ENCODE peak calls at places on chromosomes 5 and 9, in eight cellular contexts. I, R, Z, K, Q, S, A and M are unnamed samples.

GRCh38 chr5:131379723-131380122 is 115.9 kb downstream of the CDC42SE2 start:
- DNase-seq in I (no peak), R (no peak), Z (no peak), K (peak), Q (no peak), S (no peak), A (no peak), M (peak)

GRCh38 chr5:79982136-79982535 is 8.9 kb downstream of the MTX3 start:
- DNase-seq in I (no peak), R (no peak), Z (no peak), K (no peak), Q (no peak), S (no peak), A (no peak), M (no peak)

GRCh38 chr5:41510176-41510831 is at the start of gene PLCXD3:
- DNase-seq in I (peak), R (no peak), Z (no peak), K (no peak), Q (peak), S (peak), A (no peak), M (no peak)

GRCh38 chr9:124003636-124004349 is 7.8 kb upstream of the LHX2 start:
- DNase-seq in I (no peak), R (no peak), Z (no peak), K (no peak), Q (no peak), S (no peak), A (no peak), M (no peak)

GRCh38 chr5:79962580-79963222 is 28.4 kb downstream of the MTX3 start:
- DNase-seq in I (no peak), R (no peak), Z (no peak), K (peak), Q (no peak), S (no peak), A (no peak), M (no peak)

GRCh38 chr5:115857621-115858349 is 16.1 kb downstream of the AP3S1 start:
- DNase-seq in I (no peak), R (peak), Z (no peak), K (peak), Q (no peak), S (no peak), A (no peak), M (no peak)

GRCh38 chr5:90866333-90866732 is 307.7 kb downstream of the ADGRV1 start:
- DNase-seq in I (no peak), R (no peak), Z (no peak), K (peak), Q (no peak), S (no peak), A (no peak), M (no peak)

GRCh38 chr9:136379003-136379287 is 5.5 kb upstream of the CARD9 start:
- DNase-seq in I (no peak), R (no peak), Z (no peak), K (no peak), Q (no peak), S (no peak), A (no peak), M (no peak)

GRCh38 chr5:157463081-157463480 is 3.1 kb downstream of the NIPAL4 start:
- DNase-seq in I (no peak), R (no peak), Z (no peak), K (no peak), Q (no peak), S (no peak), A (no peak), M (no peak)

GRCh38 chr9:112252194-112252593 is 77.1 kb upstream of the SUSD1 start:
- DNase-seq in I (no peak), R (no peak), Z (no peak), K (no peak), Q (no peak), S (no peak), A (no peak), M (no peak)

GRCh38 chr9:75084081-75084672 is 3.8 kb downstream of the NMRK1 start:
- DNase-seq in I (no peak), R (no peak), Z (no peak), K (no peak), Q (no peak), S (no peak), A (no peak), M (no peak)

GRCh38 chr9:129490583-129491485 is 130.1 kb downstream of the C9orf50 start:
- DNase-seq in I (no peak), R (no peak), Z (no peak), K (no peak), Q (no peak), S (no peak), A (no peak), M (no peak)

GRCh38 chr5:88840497-88840896 is 42.5 kb downstream of the MEF2C start:
- DNase-seq in I (no peak), R (no peak), Z (no peak), K (no peak), Q (no peak), S (no peak), A (no peak), M (no peak)

GRCh38 chr9:134943836-134944235 is 26.1 kb upstream of the FCN1 start:
- DNase-seq in I (no peak), R (no peak), Z (no peak), K (no peak), Q (no peak), S (peak), A (no peak), M (no peak)

GRCh38 chr5:148002471-148002870 is 61.3 kb upstream of the SPINK5 start:
- DNase-seq in I (no peak), R (peak), Z (no peak), K (no peak), Q (no peak), S (no peak), A (no peak), M (no peak)

GRCh38 chr9:108041551-108041950 is 552.0 kb upstream of the KLF4 start:
- DNase-seq in I (no peak), R (peak), Z (peak), K (peak), Q (no peak), S (no peak), A (no peak), M (no peak)

GRCh38 chr5:73295447-73295846 is 122.5 kb downstream of the TMEM174 start:
- DNase-seq in I (no peak), R (no peak), Z (no peak), K (no peak), Q (no peak), S (no peak), A (no peak), M (no peak)

GRCh38 chr5:133386662-133387061 is 225.7 kb downstream of the FSTL4 start:
- DNase-seq in I (no peak), R (no peak), Z (no peak), K (no peak), Q (no peak), S (no peak), A (no peak), M (no peak)

GRCh38 chr5:100690036-100690560 is 154.9 kb downstream of the FAM174A start:
- DNase-seq in I (no peak), R (no peak), Z (no peak), K (peak), Q (no peak), S (no peak), A (no peak), M (no peak)

GRCh38 chr5:136424835-136425694 is 59.7 kb upstream of the TRPC7 start:
- DNase-seq in I (peak), R (peak), Z (no peak), K (peak), Q (peak), S (peak), A (peak), M (no peak)

GRCh38 chr5:113204525-113205161 is 228.0 kb downstream of the DCP2 start:
- DNase-seq in I (no peak), R (peak), Z (peak), K (peak), Q (no peak), S (peak), A (peak), M (no peak)

GRCh38 chr5:35247645-35248034 is 17.4 kb upstream of the PRLR start:
- DNase-seq in I (peak), R (peak), Z (no peak), K (no peak), Q (no peak), S (no peak), A (no peak), M (no peak)

GRCh38 chr5:72537166-72537565 is 30.0 kb upstream of the ZNF366 start:
- DNase-seq in I (no peak), R (no peak), Z (no peak), K (no peak), Q (no peak), S (no peak), A (no peak), M (no peak)

GRCh38 chr5:133825631-133826289 is 142.7 kb downstream of the C5orf15 start:
- DNase-seq in I (no peak), R (no peak), Z (no peak), K (no peak), Q (no peak), S (peak), A (no peak), M (no peak)

GRCh38 chr9:121269888-121270254 is 1.9 kb downstream of the GSN start:
- DNase-seq in I (no peak), R (peak), Z (no peak), K (no peak), Q (no peak), S (no peak), A (no peak), M (no peak)

GRCh38 chr9:121269030-121269887 is 1.3 kb downstream of the GSN start:
- DNase-seq in I (peak), R (peak), Z (no peak), K (no peak), Q (no peak), S (peak), A (no peak), M (no peak)

GRCh38 chr9:121272401-121272948 is 4.5 kb downstream of the GSN start:
- DNase-seq in I (no peak), R (no peak), Z (no peak), K (no peak), Q (no peak), S (no peak), A (no peak), M (no peak)

GRCh38 chr9:121268598-121269029 is 652 bp downstream of the GSN start:
- DNase-seq in I (no peak), R (peak), Z (no peak), K (no peak), Q (no peak), S (peak), A (no peak), M (no peak)

GRCh38 chr9:121271368-121272351 is 3.7 kb downstream of the GSN start:
- DNase-seq in I (no peak), R (peak), Z (peak), K (peak), Q (no peak), S (peak), A (peak), M (no peak)
- H3K27ac ChIP-seq in I (peak), R (no peak), Z (peak), K (peak), Q (peak), S (peak), A (peak), M (no peak)

DNA sequence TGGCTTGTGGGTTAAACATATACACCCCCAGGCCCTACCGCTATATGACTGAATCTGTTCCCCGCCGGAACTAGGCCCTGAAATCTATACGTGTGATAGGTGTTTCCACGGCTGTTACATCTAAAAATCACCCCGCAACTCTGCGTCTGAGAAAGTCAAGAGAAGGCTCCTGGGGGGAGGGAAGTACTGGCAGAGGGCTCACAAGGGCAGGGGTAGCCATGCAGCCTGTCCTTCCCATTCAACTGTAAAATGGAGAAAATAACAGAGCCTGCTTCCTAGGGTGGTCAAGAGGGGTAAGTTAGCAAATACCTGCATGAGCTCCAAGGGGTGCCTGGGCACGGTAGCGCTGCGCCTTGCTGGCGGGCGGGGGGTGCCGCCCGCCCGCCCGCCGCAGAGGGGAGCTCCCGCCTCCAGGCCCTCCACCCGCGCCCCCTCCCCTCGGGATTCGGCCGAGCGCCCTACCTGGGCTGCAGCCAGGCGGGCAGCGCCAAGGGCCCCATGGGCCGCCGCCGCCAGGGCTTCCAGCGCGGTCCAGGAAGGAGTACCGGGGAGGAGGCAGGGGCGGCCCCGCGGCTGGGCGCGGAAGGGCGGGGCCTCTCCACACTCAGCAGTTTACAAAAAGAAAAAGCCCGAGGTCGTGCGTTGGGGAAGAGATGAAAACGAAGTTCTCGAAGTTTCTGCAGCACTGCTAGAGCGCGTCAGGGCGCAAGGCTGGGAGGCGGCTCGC is at the start of gene HACD4:
- DNase-seq in I (peak), R (peak), Z (no peak), K (peak), Q (peak), S (peak), A (peak), M (peak)
- TF ChIP-seq CTCF in I (no peak), R (no peak), Z (no peak), K (no peak), Q (no peak), S (no peak), A (no peak), M (no peak)

GRCh38 chr9:76112151-76112550 is 221.7 kb downstream of the PCSK5 start:
- DNase-seq in I (no peak), R (no peak), Z (no peak), K (no peak), Q (no peak), S (no peak), A (no peak), M (no peak)

GRCh38 chr9:76115396-76115795 is 224.9 kb downstream of the PCSK5 start:
- DNase-seq in I (no peak), R (no peak), Z (no peak), K (no peak), Q (no peak), S (no peak), A (no peak), M (no peak)

GRCh38 chr9:76115982-76116646 is 225.6 kb downstream of the PCSK5 start:
- DNase-seq in I (no peak), R (no peak), Z (no peak), K (no peak), Q (no peak), S (no peak), A (no peak), M (no peak)

GRCh38 chr9:76116913-76117312 is 226.4 kb downstream of the PCSK5 start:
- DNase-seq in I (no peak), R (peak), Z (no peak), K (no peak), Q (no peak), S (no peak), A (no peak), M (no peak)

DNA sequence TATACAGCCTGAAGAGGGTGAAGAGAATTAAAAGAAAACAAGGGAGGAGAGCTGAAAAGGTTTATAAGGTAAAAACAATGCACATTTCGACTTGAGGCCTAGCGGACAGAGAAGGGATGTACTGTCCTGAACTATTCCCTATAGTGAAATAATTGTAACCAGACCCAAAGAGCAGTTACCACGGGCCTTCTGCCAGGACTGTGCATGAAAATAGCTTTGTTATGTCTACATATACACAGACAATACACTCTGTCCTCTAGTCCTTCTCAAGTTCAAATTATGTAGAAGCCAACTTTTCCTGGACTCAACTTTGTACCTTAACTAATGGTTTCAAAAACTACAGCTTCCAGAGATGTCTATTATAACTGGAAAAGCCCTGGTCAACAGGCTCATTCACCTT is 223.7 kb downstream of the PCSK5 start:
- DNase-seq in I (no peak), R (no peak), Z (peak), K (peak), Q (no peak), S (no peak), A (no peak), M (no peak)
- H3K27ac ChIP-seq in I (no peak), R (no peak), Z (no peak), K (no peak), Q (no peak), S (no peak), A (no peak), M (no peak)

GRCh38 chr9:110142868-110143866 is 64.8 kb downstream of the C9orf152 start:
- DNase-seq in I (no peak), R (no peak), Z (no peak), K (no peak), Q (no peak), S (no peak), A (no peak), M (no peak)
- TF ChIP-seq CTCF in I (no peak), R (no peak), Z (no peak), K (peak), Q (no peak), S (no peak), A (no peak), M (no peak)

DNA sequence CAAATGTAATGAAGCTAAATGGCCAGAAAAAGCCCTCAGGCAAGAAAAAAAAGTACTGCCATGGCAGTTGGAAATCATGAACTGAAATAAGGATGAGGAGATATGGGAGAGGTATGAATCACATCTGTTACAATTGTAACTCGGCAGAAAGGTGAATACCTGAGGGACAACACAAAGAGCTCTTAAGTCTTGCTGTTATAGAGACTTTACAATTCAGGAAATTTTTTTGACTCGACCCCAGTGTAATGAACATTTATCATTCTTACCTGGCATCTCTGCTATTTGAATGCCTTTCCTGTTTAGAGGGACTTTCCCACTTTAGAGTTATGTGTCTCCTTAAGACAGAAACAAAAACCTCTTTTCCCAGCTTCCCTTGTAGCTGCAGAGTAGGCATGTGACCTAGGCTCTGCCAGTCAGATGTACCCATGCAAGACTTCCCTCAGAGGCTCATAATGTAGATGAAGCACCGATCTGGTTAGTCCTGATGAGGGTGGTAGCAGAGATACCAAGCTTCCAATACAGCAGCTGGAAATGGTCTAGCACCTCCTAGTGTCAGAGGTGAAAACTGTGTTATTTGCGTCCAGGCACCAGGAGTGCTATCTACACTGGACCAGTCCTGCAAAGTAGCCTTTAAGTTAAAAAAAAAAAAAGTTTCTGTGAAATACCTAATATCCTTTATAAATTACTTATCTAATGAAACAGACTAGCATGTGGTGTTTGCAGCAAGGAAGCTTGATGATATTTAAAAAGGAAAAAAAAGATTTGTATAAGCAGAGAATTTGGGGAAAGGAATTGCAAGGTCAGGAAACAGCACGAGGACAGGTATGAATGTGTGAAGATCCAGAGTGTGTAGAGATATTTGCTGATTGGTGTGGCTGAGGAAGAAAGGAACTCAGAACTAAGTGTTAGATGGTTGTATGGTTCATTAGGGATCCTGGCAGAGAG is 146.9 kb upstream of the SLC1A3 start:
- DNase-seq in I (no peak), R (peak), Z (no peak), K (no peak), Q (no peak), S (no peak), A (no peak), M (no peak)
- H3K27ac ChIP-seq in I (no peak), R (peak), Z (no peak), K (no peak), Q (no peak), S (no peak), A (no peak), M (no peak)

DNA sequence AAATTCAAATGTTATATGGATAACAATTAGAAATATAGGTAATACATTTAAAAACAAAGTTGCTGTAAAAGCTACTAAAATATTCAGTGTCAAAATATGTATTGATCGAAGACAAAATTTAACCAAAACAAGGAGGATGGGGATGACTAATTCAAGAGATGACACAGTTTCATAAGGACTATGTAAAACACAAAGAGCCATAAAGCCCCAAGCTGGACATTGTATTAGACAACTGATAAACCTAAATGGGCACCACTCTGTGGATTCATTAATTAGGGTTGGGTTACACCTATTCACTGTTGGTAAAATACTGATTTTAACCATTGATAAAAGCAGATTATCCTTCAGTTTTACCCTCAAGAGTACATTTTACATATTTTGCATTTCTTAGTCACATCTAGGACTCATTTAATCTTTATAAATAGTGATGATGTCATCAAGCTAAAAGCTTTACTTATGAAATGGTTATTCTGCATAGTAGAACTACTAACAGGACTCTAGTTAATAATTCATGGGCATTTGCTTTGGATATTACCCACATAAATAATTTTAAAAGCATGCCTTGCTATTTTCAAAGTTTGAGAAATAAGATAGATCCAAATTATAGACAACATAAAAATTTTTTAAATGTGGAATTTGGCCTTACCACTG is 13.7 kb downstream of the TUT7 start:
- DNase-seq in I (no peak), R (no peak), Z (no peak), K (peak), Q (no peak), S (no peak), A (no peak), M (no peak)
- TF ChIP-seq CTCF in I (no peak), R (no peak), Z (no peak), K (no peak), Q (no peak), S (no peak), A (no peak), M (no peak)

DNA sequence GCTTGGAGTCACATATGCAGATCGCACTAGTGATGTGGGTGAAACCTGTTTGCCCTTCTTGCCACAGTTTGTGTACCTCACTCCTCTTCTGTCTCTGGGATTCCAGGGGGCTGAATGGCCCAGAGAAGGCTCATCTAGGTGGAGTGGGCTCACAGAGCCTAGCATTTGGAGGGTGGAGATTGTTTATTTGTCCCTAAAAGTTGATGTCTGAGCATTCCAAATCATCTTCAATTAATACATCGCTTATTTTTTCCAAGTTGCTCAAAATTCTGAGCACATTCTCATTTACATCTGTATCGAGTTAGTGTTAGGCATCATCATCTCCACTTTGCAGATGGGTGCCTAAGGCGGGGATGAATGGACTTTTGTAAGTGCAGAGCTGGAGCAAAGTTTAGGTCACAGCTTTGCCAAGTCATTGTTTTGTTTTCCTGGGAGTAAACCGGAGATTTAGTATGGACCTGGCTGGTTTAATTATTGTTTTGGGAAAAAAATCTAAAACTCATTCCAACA is 2.0 kb downstream of the ABL1 start:
- DNase-seq in I (no peak), R (peak), Z (no peak), K (peak), Q (no peak), S (no peak), A (no peak), M (no peak)
- H3K27ac ChIP-seq in I (peak), R (peak), Z (peak), K (peak), Q (peak), S (peak), A (peak), M (no peak)